ENCODE peak calls at places on chromosomes 12 and 14, in seven cellular contexts. T is T-helper 2 cell; P is NCI-H345; G is CD8-positive, alpha-beta memory T cell; H is foreskin keratinocyte; D is ovary; L is MM.1S. F is an unnamed sample.

GRCh38 chr12:50282581-50283229 is 615 bp downstream of the LIMA1 start:
- DNase-seq in H (no peak), D (no peak), L (no peak), P (no peak), T (no peak), G (no peak), F (no peak)

GRCh38 chr12:109153711-109154434 is 37.5 kb downstream of the ACACB start:
- DNase-seq in G (no peak), T (no peak), L (peak), P (no peak), D (peak), H (no peak), F (no peak)

GRCh38 chr12:38713294-38713693 is 192.1 kb downstream of the CPNE8 start:
- DNase-seq in D (no peak), L (no peak), T (no peak), H (no peak), G (no peak), P (no peak), F (no peak)

GRCh38 chr12:70557583-70558263 is 79.5 kb downstream of the PTPRB start:
- DNase-seq in H (no peak), L (no peak), G (no peak), D (no peak), T (no peak), P (no peak), F (no peak)

GRCh38 chr14:105492966-105493871 is 2.2 kb downstream of the TEDC1 start:
- DNase-seq in H (no peak), T (no peak), D (no peak), L (no peak), P (no peak), G (no peak), F (no peak)

GRCh38 chr12:64551676-64552075 is 58.6 kb upstream of the RASSF3 start:
- DNase-seq in T (no peak), L (no peak), H (no peak), P (no peak), G (no peak), D (no peak), F (no peak)

GRCh38 chr14:95535226-95536021 is 574 bp downstream of the GLRX5 start:
- DNase-seq in L (no peak), D (peak), H (no peak), G (peak), T (no peak), P (no peak), F (no peak)

GRCh38 chr14:25308244-25308643 is 258.3 kb upstream of the STXBP6 start:
- DNase-seq in D (no peak), T (no peak), G (no peak), P (no peak), L (no peak), H (no peak), F (no peak)

GRCh38 chr12:54725233-54725843 is 77.2 kb upstream of the DCD start:
- DNase-seq in H (no peak), D (no peak), L (peak), P (no peak), T (no peak), G (no peak), F (no peak)